ENCODE peak calls at places on chromosome 11, in nine cellular contexts. T, H, E, K, Z, V, Y, S and J are unnamed samples.

GRCh38 chr11:19258651-19259230 is 18.0 kb upstream of the E2F8 start:
- DNase-seq in Y (no peak), V (no peak), K (no peak), T (no peak), S (no peak), H (no peak), Z (no peak), E (no peak), J (no peak)

GRCh38 chr11:64503354-64503753 is 87.7 kb upstream of the SLC22A12 start:
- DNase-seq in S (no peak), H (no peak), Z (no peak), E (no peak), V (no peak), Y (no peak), T (no peak), K (no peak), J (no peak)

GRCh38 chr11:73625690-73626318 is 20.6 kb upstream of the PLEKHB1 start:
- DNase-seq in H (peak; percentile 79), Y (peak; percentile 10), Z (peak; percentile 69), E (peak; percentile 58), K (peak; percentile 70), S (peak; percentile 33), V (peak; percentile 39), T (peak; percentile 74), J (peak; percentile 77)

GRCh38 chr11:27355575-27356104 is 7.4 kb downstream of the CCDC34 start:
- DNase-seq in S (no peak), H (no peak), T (no peak), Z (no peak), K (no peak), V (no peak), E (no peak), Y (no peak), J (no peak)

GRCh38 chr11:76140912-76141574 is 65.3 kb downstream of the WNT11 start:
- DNase-seq in H (no peak), E (no peak), T (peak; percentile 38), K (no peak), S (no peak), Z (no peak), Y (no peak), V (no peak), J (no peak)

GRCh38 chr11:27816200-27816599 is 115.9 kb upstream of the BDNF start:
- DNase-seq in Z (no peak), V (no peak), Y (no peak), H (no peak), S (no peak), K (no peak), E (no peak), T (no peak), J (no peak)

GRCh38 chr11:22680628-22681027 is 14.2 kb downstream of the GAS2 start:
- DNase-seq in Y (no peak), E (no peak), H (no peak), Z (no peak), K (no peak), S (no peak), V (no peak), T (no peak), J (no peak)

GRCh38 chr11:65432686-65433582 is 10.3 kb downstream of the NEAT1 start:
- DNase-seq in T (no peak), V (no peak), H (no peak), S (no peak), Y (no peak), E (no peak), Z (peak; percentile 54), K (no peak), J (no peak)

GRCh38 chr11:134069426-134069921 is 602 bp downstream of the JAM3 start:
- DNase-seq in Y (no peak), Z (peak; percentile 22), H (no peak), V (no peak), S (no peak), K (no peak), T (no peak), E (no peak), J (no peak)

GRCh38 chr11:68414457-68415221 is 45.9 kb upstream of the PPP6R3 start:
- DNase-seq in V (no peak), Y (no peak), H (no peak), E (no peak), Z (no peak), S (no peak), T (no peak), K (no peak), J (no peak)

GRCh38 chr11:27471588-27472397 is 797 bp downstream of the LGR4 start:
- DNase-seq in K (peak; percentile 72), H (no peak), E (peak; percentile 52), V (peak; percentile 5), Z (no peak), T (peak; percentile 51), Y (no peak), S (no peak), J (peak; percentile 86)

GRCh38 chr11:96484361-96484760 is 94.5 kb downstream of the JRKL start:
- DNase-seq in H (no peak), K (no peak), E (no peak), T (no peak), S (no peak), Y (no peak), Z (no peak), V (no peak), J (no peak)

GRCh38 chr11:976431-977160 is 50.9 kb downstream of the AP2A2 start:
- DNase-seq in E (no peak), V (no peak), Y (no peak), H (peak; percentile 73), Z (peak; percentile 63), T (peak; percentile 55), S (no peak), K (no peak), J (no peak)

GRCh38 chr11:118918686-118919280 is 6.9 kb downstream of the BCL9L start:
- DNase-seq in V (no peak), K (no peak), H (no peak), Z (peak; percentile 68), T (no peak), S (no peak), Y (no peak), E (no peak), J (peak; percentile 62)

GRCh38 chr11:44066732-44067131 is 662 bp downstream of the ACCS start:
- DNase-seq in V (no peak), E (no peak), S (peak; percentile 76), Y (no peak), Z (peak; percentile 71), T (no peak), K (no peak), H (no peak), J (no peak)

GRCh38 chr11:15884131-15884530 is 472.2 kb downstream of the SOX6 start:
- DNase-seq in S (no peak), H (no peak), V (no peak), Y (no peak), Z (no peak), K (no peak), T (no peak), E (no peak), J (no peak)

GRCh38 chr11:129308241-129308865 is 67.3 kb upstream of the BARX2 start:
- DNase-seq in H (no peak), T (no peak), Z (no peak), E (no peak), K (no peak), Y (no peak), S (no peak), V (no peak), J (no peak)

GRCh38 chr11:126479178-126479930 is 123.9 kb downstream of the ST3GAL4 start:
- DNase-seq in K (no peak), Z (no peak), S (no peak), H (no peak), T (no peak), E (no peak), Y (no peak), V (no peak), J (peak; percentile 49)

GRCh38 chr11:121606354-121606753 is 153.6 kb upstream of the SORL1-AS1 start:
- DNase-seq in K (no peak), Y (no peak), Z (peak; percentile 15), H (no peak), V (no peak), T (no peak), S (no peak), E (no peak), J (no peak)

GRCh38 chr11:19163627-19164026 is 38.2 kb downstream of the CSRP3 start:
- DNase-seq in Z (no peak), E (no peak), T (no peak), S (no peak), Y (no peak), K (no peak), V (no peak), H (no peak), J (no peak)

GRCh38 chr11:69896250-69896649 is 77.0 kb upstream of the FGF3 start:
- DNase-seq in Y (no peak), E (no peak), V (no peak), S (no peak), Z (no peak), H (no peak), T (no peak), K (no peak), J (no peak)

GRCh38 chr11:35418847-35419712 is at the start of gene SLC1A2:
- DNase-seq in E (peak; percentile 51), S (no peak), K (peak; percentile 70), H (peak; percentile 63), Y (no peak), Z (peak; percentile 12), T (peak; percentile 72), V (no peak), J (no peak)

GRCh38 chr11:10418259-10418949 is 36.7 kb upstream of the AMPD3 start:
- DNase-seq in K (no peak), S (no peak), E (no peak), H (no peak), Z (no peak), Y (no peak), T (no peak), V (no peak), J (no peak)

GRCh38 chr11:34161812-34162506 is 56.5 kb downstream of the NAT10 start:
- DNase-seq in K (no peak), Z (no peak), H (no peak), S (no peak), E (no peak), V (no peak), T (no peak), Y (no peak), J (no peak)

GRCh38 chr11:71117311-71117710 is 135.1 kb downstream of the SHANK2 start:
- DNase-seq in K (no peak), Y (no peak), T (no peak), V (no peak), E (no peak), Z (no peak), S (no peak), H (no peak), J (peak; percentile 26)

GRCh38 chr11:95149659-95150294 is 60.1 kb downstream of the ENDOD1 start:
- DNase-seq in H (peak; percentile 88), Z (peak; percentile 50), E (peak; percentile 79), K (no peak), S (no peak), T (peak; percentile 79), Y (no peak), V (no peak), J (peak; percentile 87)

GRCh38 chr11:19079643-19080440 is 19.3 kb upstream of the MRGPRX2 start:
- DNase-seq in T (peak; percentile 20), V (no peak), H (peak; percentile 54), S (peak; percentile 31), Z (peak; percentile 84), E (no peak), Y (no peak), K (no peak), J (no peak)

GRCh38 chr11:121645596-121645995 is 192.8 kb upstream of the SORL1-AS1 start:
- DNase-seq in H (no peak), K (no peak), Z (no peak), E (no peak), S (no peak), Y (no peak), T (no peak), V (no peak), J (no peak)

GRCh38 chr11:99366476-99366992 is 345.8 kb downstream of the CNTN5 start:
- DNase-seq in H (peak; percentile 35), S (no peak), E (no peak), K (no peak), V (no peak), T (no peak), Z (no peak), Y (no peak), J (no peak)

GRCh38 chr11:110425751-110426545 is 3.8 kb upstream of the FDX1 start:
- DNase-seq in T (no peak), Y (no peak), K (no peak), V (no peak), S (peak; percentile 65), Z (peak; percentile 87), E (no peak), H (no peak), J (no peak)

GRCh38 chr11:74754507-74755255 is 6.0 kb downstream of the RNF169 start:
- DNase-seq in T (no peak), S (peak; percentile 49), H (no peak), K (no peak), E (no peak), Y (no peak), Z (peak; percentile 81), V (no peak), J (no peak)